ENCODE peak calls at places on chromosomes 16 and 17, in six cellular contexts. X, M, Q, V, J and S are unnamed samples.

GRCh38 chr17:75077490-75078096 is 10.2 kb upstream of the SLC16A5 start:
- DNase-seq in V (no peak), J (no peak), X (no peak), M (no peak), Q (no peak), S (no peak)

GRCh38 chr16:30837904-30838303 is 50.9 kb upstream of the ZNF629 start:
- DNase-seq in M (no peak), X (peak), J (no peak), Q (no peak), V (no peak), S (no peak)

GRCh38 chr17:19551708-19552148 is 18.1 kb downstream of the SLC47A1 start:
- DNase-seq in J (no peak), X (no peak), Q (no peak), V (no peak), M (no peak), S (peak)

GRCh38 chr16:87806246-87806607 is 40.4 kb upstream of the KLHDC4 start:
- DNase-seq in X (peak), V (no peak), M (no peak), J (no peak), Q (no peak), S (no peak)

GRCh38 chr17:19308398-19308797 is 54.1 kb downstream of the B9D1 start:
- DNase-seq in X (no peak), Q (no peak), J (no peak), M (no peak), V (no peak), S (no peak)

GRCh38 chr16:4597174-4597573 is 17.5 kb downstream of the UBALD1 start:
- DNase-seq in J (no peak), Q (no peak), V (no peak), X (no peak), M (no peak), S (no peak)

GRCh38 chr16:47045023-47045422 is 71.5 kb upstream of the DNAJA2 start:
- DNase-seq in X (no peak), Q (no peak), V (no peak), M (no peak), J (no peak), S (no peak)

GRCh38 chr16:30414159-30414558 is 6.8 kb downstream of the ZNF771 start:
- DNase-seq in M (no peak), J (no peak), Q (no peak), X (no peak), V (no peak), S (no peak)

GRCh38 chr17:40551091-40551873 is 14.0 kb downstream of the CCR7 start:
- DNase-seq in J (no peak), M (peak), Q (no peak), V (no peak), X (peak), S (peak)

GRCh38 chr17:78241277-78242023 is 10.0 kb downstream of the TMEM235 start:
- DNase-seq in J (peak), X (peak), M (peak), Q (no peak), V (peak), S (peak)

GRCh38 chr17:78798695-78799559 is 16.9 kb upstream of the CYTH1 start:
- DNase-seq in Q (no peak), V (no peak), X (peak), M (peak), J (no peak), S (peak)

GRCh38 chr17:61474934-61475333 is 22.7 kb downstream of the TBX4 start:
- DNase-seq in V (no peak), X (no peak), J (no peak), Q (no peak), M (no peak), S (no peak)

GRCh38 chr17:76131692-76132573 is 9.1 kb downstream of the FOXJ1 start:
- DNase-seq in V (no peak), X (no peak), Q (no peak), J (no peak), M (no peak), S (peak)

GRCh38 chr16:57633383-57634064 is 5.1 kb downstream of the ADGRG1 start:
- DNase-seq in J (no peak), X (no peak), V (no peak), Q (no peak), M (no peak), S (no peak)

GRCh38 chr17:39939588-39940419 is 12.3 kb downstream of the LRRC3C start:
- DNase-seq in M (peak), Q (peak), X (peak), J (peak), V (peak), S (no peak)

GRCh38 chr17:69222707-69223106 is 5.9 kb downstream of the ABCA10 start:
- DNase-seq in V (no peak), Q (no peak), M (no peak), X (no peak), J (no peak), S (peak)

GRCh38 chr17:44916781-44917241 is 1.5 kb upstream of the GFAP start:
- DNase-seq in X (peak), J (no peak), Q (no peak), V (no peak), M (no peak), S (no peak)

GRCh38 chr17:42312285-42313130 is 24.2 kb downstream of the STAT5A start:
- DNase-seq in V (peak), J (peak), M (peak), X (peak), Q (no peak), S (peak)

GRCh38 chr17:44733753-44734152 is 25.0 kb upstream of the ADAM11 start:
- DNase-seq in V (no peak), Q (no peak), M (peak), X (no peak), J (peak), S (peak)

GRCh38 chr16:55021595-55022475 is 91.2 kb downstream of the IRX5 start:
- DNase-seq in V (peak), Q (no peak), M (peak), X (no peak), J (no peak), S (peak)

GRCh38 chr17:17350491-17351355 is 47.5 kb downstream of the NT5M start:
- DNase-seq in V (no peak), X (peak), M (no peak), J (no peak), Q (no peak), S (no peak)

GRCh38 chr17:73226556-73227172 is 33.8 kb downstream of the COG1 start:
- DNase-seq in J (no peak), M (no peak), Q (no peak), V (no peak), X (peak), S (peak)

GRCh38 chr16:4313563-4314531 is 2.0 kb upstream of the GLIS2 start:
- DNase-seq in X (no peak), V (peak), Q (no peak), J (peak), M (peak), S (peak)

GRCh38 chr17:32114536-32114935 is 27.8 kb upstream of the RHOT1 start:
- DNase-seq in V (no peak), M (no peak), Q (no peak), J (no peak), X (no peak), S (no peak)

GRCh38 chr17:51046527-51047384 is 73.9 kb downstream of the SPAG9 start:
- DNase-seq in J (peak), V (no peak), X (peak), M (peak), Q (no peak), S (peak)

GRCh38 chr17:19311421-19312215 is 50.9 kb downstream of the B9D1 start:
- DNase-seq in Q (no peak), X (peak), J (no peak), M (no peak), V (no peak), S (no peak)

GRCh38 chr16:52690468-52690867 is 143.5 kb upstream of the TOX3 start:
- DNase-seq in X (no peak), V (no peak), J (no peak), Q (no peak), M (no peak), S (no peak)

GRCh38 chr16:50121278-50121677 is 31.8 kb upstream of the TENT4B start:
- DNase-seq in V (no peak), M (no peak), Q (peak), X (no peak), J (no peak), S (no peak)

GRCh38 chr17:65952586-65952985 is 239.3 kb downstream of the CEP112 start:
- DNase-seq in M (no peak), Q (no peak), X (no peak), J (no peak), V (no peak), S (no peak)

GRCh38 chr16:76386784-76387183 is 109.6 kb downstream of the CNTNAP4 start:
- DNase-seq in V (no peak), M (peak), X (no peak), Q (no peak), J (no peak), S (no peak)

GRCh38 chr17:76224321-76224852 is 15.9 kb downstream of the RNF157 start:
- DNase-seq in Q (no peak), X (no peak), J (no peak), M (no peak), V (no peak), S (no peak)

GRCh38 chr17:33057564-33057963 is 65.9 kb downstream of the SPACA3 start:
- DNase-seq in X (no peak), Q (no peak), J (no peak), M (no peak), V (no peak), S (no peak)

GRCh38 chr16:4529085-4530060 is 9.2 kb downstream of the CDIP1 start:
- DNase-seq in Q (peak), X (peak), M (no peak), J (peak), V (no peak), S (no peak)

GRCh38 chr16:57510016-57510871 is 24.0 kb upstream of the DOK4 start:
- DNase-seq in X (no peak), V (no peak), Q (no peak), J (no peak), M (no peak), S (no peak)

GRCh38 chr17:7947651-7948050 is 15.6 kb downstream of the CNTROB start:
- DNase-seq in J (no peak), Q (no peak), X (no peak), V (no peak), M (no peak), S (no peak)

GRCh38 chr16:55661842-55662479 is 6.2 kb downstream of the SLC6A2 start:
- DNase-seq in Q (no peak), V (no peak), J (no peak), M (no peak), X (no peak), S (no peak)

GRCh38 chr17:59377410-59377809 is 46.0 kb downstream of the YPEL2 start:
- DNase-seq in M (no peak), V (no peak), Q (no peak), X (peak), J (no peak), S (no peak)

DNA sequence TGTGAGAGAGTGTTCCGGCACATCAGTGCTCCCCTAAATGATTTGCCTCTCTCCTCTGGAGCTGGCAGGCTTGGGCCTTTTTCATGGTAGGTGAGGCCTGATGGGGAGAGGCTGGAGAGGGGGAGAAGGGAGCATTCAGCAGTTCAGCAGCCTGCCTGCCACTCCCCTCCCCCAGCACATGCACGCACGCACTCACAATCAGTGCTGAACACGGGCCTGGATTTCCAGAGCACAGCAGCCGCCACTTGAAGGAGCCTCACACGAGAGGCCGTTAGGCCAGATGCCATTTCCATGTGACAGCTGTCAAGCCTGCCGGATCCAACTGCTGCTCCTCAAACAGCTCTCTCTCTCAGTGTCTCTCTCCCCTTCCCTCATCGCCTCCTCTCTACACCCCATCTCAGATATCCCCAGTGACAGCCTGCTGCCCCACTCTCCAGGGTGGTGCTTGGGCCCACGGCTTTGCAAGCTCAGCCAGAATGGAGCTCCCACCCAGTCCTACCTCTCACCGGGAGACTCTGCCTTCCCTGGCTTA is 226.4 kb downstream of the CCDC182 start:
- DNase-seq in M (no peak), J (no peak), X (no peak), Q (no peak), V (no peak), S (no peak)
- TF ChIP-seq BHLHE40 in M (no peak), J (no peak), X (no peak), Q (no peak), V (no peak), S (no peak)

DNA sequence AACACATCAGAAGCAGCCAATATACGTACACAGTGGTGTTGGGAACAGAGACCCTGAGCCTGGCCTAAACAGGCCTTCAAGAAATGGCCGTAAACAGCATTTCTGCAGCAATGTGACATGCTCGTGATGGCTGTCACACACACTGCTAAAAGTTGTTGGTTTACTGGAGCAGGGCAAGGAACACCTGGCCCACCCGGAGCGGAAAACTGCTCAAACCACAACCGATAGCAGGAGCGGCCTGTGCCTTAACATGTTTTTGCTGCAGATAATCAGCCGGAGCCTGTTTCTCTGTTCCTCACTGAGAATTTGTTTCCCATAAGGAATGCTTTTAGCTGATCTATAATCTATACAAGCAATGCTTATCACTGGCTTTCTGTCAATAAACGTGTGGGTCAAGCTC is 6.0 kb upstream of the DPEP1 start:
- DNase-seq in Q (no peak), J (no peak), V (peak), X (no peak), M (no peak), S (no peak)
- TF ChIP-seq BHLHE40 in Q (no peak), J (no peak), V (no peak), X (no peak), M (no peak), S (no peak)

GRCh38 chr17:9151091-9151490 is 129.8 kb downstream of the NTN1 start:
- DNase-seq in M (no peak), X (no peak), V (no peak), J (no peak), Q (no peak), S (peak)
- TF ChIP-seq BHLHE40 in M (no peak), X (no peak), V (no peak), J (no peak), Q (no peak), S (no peak)

GRCh38 chr17:36675786-36676185 is 74.4 kb downstream of the MRM1 start:
- DNase-seq in V (no peak), Q (no peak), J (no peak), X (no peak), M (no peak), S (no peak)
- TF ChIP-seq BHLHE40 in V (no peak), Q (no peak), J (no peak), X (no peak), M (no peak), S (no peak)

GRCh38 chr16:1426734-1427451 is 4.0 kb upstream of the PERCC1 start:
- DNase-seq in J (no peak), V (no peak), M (no peak), X (no peak), Q (no peak), S (no peak)

GRCh38 chr16:1422076-1422475 is 1.5 kb upstream of the UQCC4 start:
- DNase-seq in V (no peak), X (no peak), M (no peak), Q (no peak), J (no peak), S (no peak)

GRCh38 chr16:1420540-1421205 is at the start of gene UQCC4:
- DNase-seq in J (peak), V (peak), X (peak), Q (peak), M (peak), S (peak)

GRCh38 chr16:1425616-1426370 is 5.1 kb upstream of the PERCC1 start:
- DNase-seq in M (no peak), J (no peak), Q (no peak), V (no peak), X (no peak), S (no peak)

GRCh38 chr16:1424028-1424427 is 3.5 kb upstream of the UQCC4 start:
- DNase-seq in J (no peak), X (no peak), M (no peak), Q (no peak), V (no peak), S (no peak)
- TF ChIP-seq BHLHE40 in J (no peak), X (no peak), M (no peak), Q (no peak), V (no peak), S (no peak)

DNA sequence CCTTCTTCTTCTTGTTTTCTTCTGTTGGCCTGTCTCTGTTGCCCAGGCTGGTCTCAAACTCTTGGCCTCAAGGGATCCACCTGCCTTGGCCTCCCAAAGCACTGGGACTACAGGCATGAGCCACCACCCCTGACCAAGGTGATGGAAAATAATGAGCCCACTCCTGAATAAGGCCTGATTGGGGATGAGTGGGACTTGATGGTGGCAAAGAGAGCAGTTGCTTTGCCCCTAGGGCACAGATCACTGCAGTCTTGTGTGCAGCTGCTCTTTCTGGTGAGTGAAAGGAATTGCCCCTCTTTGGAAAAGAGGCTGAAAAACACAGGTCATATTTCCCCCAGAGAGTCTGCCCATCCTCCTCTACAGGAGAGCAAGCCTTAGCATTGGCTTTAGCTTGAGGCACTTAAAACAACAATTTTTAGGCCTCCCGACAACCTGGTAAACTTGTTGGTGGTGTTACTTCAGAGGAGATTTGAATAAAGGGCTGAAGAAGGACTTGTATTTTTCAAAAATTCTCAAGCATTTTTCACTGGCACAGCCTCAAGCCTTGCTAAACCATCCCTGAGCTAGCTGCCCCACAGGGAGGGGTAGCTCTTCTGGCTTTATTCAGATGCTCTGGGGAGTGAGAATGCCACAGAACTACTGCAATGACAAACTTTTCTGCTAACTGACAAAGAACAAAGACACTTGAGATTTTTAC is 6.1 kb upstream of the PDP2 start:
- DNase-seq in J (no peak), M (no peak), V (no peak), Q (no peak), X (peak), S (no peak)
- TF ChIP-seq BHLHE40 in J (no peak), M (no peak), V (no peak), Q (no peak), X (no peak), S (no peak)

GRCh38 chr16:86378128-86378527 is 132.2 kb upstream of the FOXF1 start:
- DNase-seq in J (no peak), Q (no peak), M (no peak), V (no peak), X (no peak), S (no peak)

GRCh38 chr16:86377251-86378022 is 132.9 kb upstream of the FOXF1 start:
- DNase-seq in X (no peak), M (no peak), J (no peak), Q (no peak), V (no peak), S (no peak)

GRCh38 chr16:86375370-86375769 is 135.0 kb upstream of the FOXF1 start:
- DNase-seq in V (no peak), M (no peak), J (no peak), Q (no peak), X (peak), S (no peak)

GRCh38 chr16:86374603-86375002 is 135.7 kb upstream of the FOXF1 start:
- DNase-seq in M (no peak), V (peak), X (no peak), J (no peak), Q (no peak), S (no peak)

DNA sequence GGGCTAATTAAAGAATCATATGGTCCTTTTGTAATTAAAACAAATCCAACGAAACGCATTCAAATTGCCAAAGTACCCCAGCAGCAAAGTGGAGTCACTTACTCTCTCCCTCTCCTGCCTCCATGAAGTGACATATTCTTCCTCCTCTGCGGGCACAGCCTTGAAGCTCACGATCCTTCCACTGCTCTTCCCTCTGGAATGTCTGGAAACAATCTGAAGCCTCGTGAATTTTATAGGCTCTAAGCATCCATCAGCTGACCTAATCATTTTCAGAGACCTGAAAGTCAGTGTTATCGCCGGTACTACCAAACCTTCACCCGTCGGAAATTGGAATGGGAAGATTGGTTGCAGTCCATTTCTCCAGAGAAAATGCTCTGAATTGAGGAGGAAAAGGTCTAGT is 134.5 kb upstream of the FOXF1 start:
- DNase-seq in J (no peak), Q (no peak), M (no peak), V (no peak), X (no peak), S (no peak)
- TF ChIP-seq BHLHE40 in J (no peak), Q (no peak), M (no peak), V (no peak), X (no peak), S (no peak)

GRCh38 chr17:28755486-28755885 is 11.7 kb downstream of the TRAF4 start:
- DNase-seq in X (no peak), M (no peak), J (no peak), Q (no peak), V (no peak), S (no peak)
- TF ChIP-seq BHLHE40 in X (no peak), M (no peak), J (no peak), Q (no peak), V (no peak), S (no peak)

DNA sequence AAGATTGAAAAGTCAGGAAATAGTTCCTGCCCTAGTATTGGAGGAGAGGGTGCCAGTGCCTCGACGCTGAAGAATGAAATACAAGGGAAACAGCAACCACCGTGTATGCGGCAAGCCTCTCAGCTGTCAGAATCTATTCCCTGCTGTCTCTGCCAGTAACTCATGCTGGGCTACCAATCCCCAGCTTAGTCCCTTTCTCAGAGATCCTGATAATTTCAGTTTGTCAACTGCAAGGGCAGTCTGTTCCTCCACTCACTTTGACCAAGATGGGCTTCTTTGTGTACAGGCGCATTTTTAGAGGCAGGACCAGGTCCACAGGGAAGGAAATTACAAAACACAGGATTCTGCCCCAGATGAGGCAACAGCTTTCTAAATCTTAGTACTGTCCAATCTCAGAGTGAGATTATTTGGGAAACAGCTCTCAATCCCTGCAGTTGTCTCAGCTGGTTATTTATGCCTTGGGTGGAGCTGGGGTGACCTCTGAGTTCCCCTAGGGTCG is 1.3 kb downstream of the NQO1 start:
- DNase-seq in X (no peak), J (no peak), M (no peak), Q (no peak), V (no peak), S (peak)
- TF ChIP-seq BHLHE40 in X (no peak), J (no peak), M (no peak), Q (no peak), V (no peak), S (no peak)

GRCh38 chr16:6317924-6318323 is 1014.7 kb upstream of the RBFOX1 start:
- DNase-seq in J (no peak), X (no peak), Q (no peak), M (no peak), V (no peak), S (no peak)
- TF ChIP-seq BHLHE40 in J (no peak), X (no peak), Q (no peak), M (no peak), V (no peak), S (no peak)